ENCODE peak calls at places on chromosomes 1 and 21, in seven cellular contexts. V, G, Y, L, H, P and R are unnamed samples.

GRCh38 chr1:113140588-113141446 is 67.8 kb downstream of the LRIG2 start:
- DNase-seq in V (peak; percentile 73), G (peak; percentile 53), Y (peak; percentile 2), L (no peak), H (peak; percentile 83), P (peak; percentile 66), R (no peak)

GRCh38 chr1:1117469-1117831 is 1.6 kb upstream of the C1orf159 start:
- DNase-seq in V (peak; percentile 47), G (no peak), Y (no peak), L (no peak), H (no peak), P (no peak), R (no peak)

GRCh38 chr1:40357625-40358024 is 15.9 kb upstream of the SMAP2 start:
- DNase-seq in V (no peak), G (no peak), Y (no peak), L (no peak), H (no peak), P (no peak), R (no peak)

GRCh38 chr1:20123696-20124450 is 4.5 kb upstream of the PLA2G2D start:
- DNase-seq in V (peak; percentile 18), G (no peak), Y (no peak), L (no peak), H (no peak), P (no peak), R (no peak)

GRCh38 chr1:39104158-39105060 is 78.3 kb downstream of the NDUFS5 start:
- DNase-seq in V (no peak), G (no peak), Y (no peak), L (no peak), H (peak; percentile 51), P (peak; percentile 61), R (peak; percentile 75)

GRCh38 chr21:36747114-36747814 is 48.3 kb downstream of the SIM2 start:
- DNase-seq in V (peak; percentile 24), G (no peak), Y (no peak), L (no peak), H (no peak), P (no peak), R (no peak)

GRCh38 chr1:205257735-205258134 is 30.0 kb downstream of the TMCC2 start:
- DNase-seq in V (no peak), G (no peak), Y (no peak), L (no peak), H (no peak), P (no peak), R (no peak)

GRCh38 chr1:93448983-93449805 is 1.3 kb downstream of the FNBP1L start:
- DNase-seq in V (no peak), G (peak; percentile 21), Y (no peak), L (no peak), H (peak; percentile 76), P (peak; percentile 42), R (no peak)

GRCh38 chr1:2183937-2184334 is 10.6 kb downstream of the FAAP20 start:
- DNase-seq in V (no peak), G (no peak), Y (no peak), L (no peak), H (no peak), P (no peak), R (no peak)

GRCh38 chr1:84361796-84362195 is 36.5 kb upstream of the DNASE2B start:
- DNase-seq in V (no peak), G (no peak), Y (no peak), L (no peak), H (no peak), P (no peak), R (no peak)

DNA sequence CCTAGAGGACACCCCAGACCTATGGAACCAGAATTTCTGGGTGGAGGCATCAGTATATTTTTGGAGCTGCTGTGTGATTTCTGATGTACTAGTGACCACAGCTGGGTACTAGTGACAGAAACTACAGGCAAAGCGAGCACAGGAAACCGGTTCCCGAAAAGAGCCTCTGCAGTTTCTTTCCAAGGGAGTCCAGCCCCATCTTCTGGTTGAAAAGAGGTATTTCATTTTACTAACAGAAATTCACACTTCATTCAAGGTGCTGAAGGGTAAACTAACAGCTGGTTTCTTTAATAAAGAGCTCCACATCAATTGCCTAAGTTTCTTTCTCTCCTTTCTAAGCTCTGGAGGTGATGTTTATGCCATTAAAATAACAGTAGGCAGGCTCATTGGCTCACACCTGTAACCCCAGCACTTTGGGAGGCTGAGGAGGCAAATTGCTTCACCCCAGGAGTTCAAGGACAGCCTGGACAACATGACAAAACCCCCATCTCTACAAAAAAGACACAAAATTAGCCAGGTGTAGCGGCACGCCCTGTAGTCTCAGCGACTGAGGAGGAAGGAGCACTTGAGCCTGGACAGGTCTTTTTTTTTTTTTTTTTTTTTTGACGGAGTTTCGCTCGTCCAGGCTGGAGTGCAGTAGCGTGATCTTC is 22.0 kb downstream of the THAP3 start:
- DNase-seq in V (peak; percentile 62), G (peak; percentile 28), Y (no peak), L (no peak), H (no peak), P (peak; percentile 70), R (no peak)
- TF ChIP-seq CTCF in V (peak; percentile 39), G (peak; percentile 49), Y (peak; percentile 64), L (peak; percentile 59), H (peak; percentile 71), P (peak; percentile 71), R (peak; percentile 79)

DNA sequence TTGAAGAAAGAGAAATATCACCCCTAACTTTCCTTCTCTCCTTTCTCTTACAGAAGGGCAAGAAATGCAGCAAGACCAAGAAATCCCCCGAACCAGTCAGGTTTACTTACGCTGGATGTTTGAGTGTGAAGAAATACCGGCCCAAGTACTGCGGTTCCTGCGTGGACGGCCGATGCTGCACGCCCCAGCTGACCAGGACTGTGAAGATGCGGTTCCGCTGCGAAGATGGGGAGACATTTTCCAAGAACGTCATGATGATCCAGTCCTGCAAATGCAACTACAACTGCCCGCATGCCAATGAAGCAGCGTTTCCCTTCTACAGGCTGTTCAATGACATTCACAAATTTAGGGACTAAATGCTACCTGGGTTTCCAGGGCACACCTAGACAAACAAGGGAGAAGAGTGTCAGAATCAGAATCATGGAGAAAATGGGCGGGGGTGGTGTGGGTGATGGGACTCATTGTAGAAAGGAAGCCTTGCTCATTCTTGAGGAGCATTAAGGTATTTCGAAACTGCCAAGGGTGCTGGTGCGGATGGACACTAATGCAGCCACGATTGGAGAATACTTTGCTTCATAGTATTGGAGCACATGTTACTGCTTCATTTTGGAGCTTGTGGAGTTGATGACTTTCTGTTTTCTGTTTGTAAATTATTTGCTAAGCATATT is 2.3 kb downstream of the CCN1 start:
- DNase-seq in V (no peak), G (no peak), Y (no peak), L (no peak), H (no peak), P (peak; percentile 74), R (no peak)
- TF ChIP-seq CTCF in V (no peak), G (no peak), Y (no peak), L (no peak), H (no peak), P (no peak), R (no peak)

GRCh38 chr1:220176540-220176939 is 82.6 kb downstream of the IARS2 start:
- DNase-seq in V (no peak), G (no peak), Y (no peak), L (no peak), H (no peak), P (no peak), R (no peak)

GRCh38 chr1:220184503-220184902 is 87.8 kb downstream of the RAB3GAP2 start:
- DNase-seq in V (no peak), G (no peak), Y (no peak), L (no peak), H (no peak), P (peak; percentile 33), R (no peak)

GRCh38 chr1:220186752-220187151 is 85.5 kb downstream of the RAB3GAP2 start:
- DNase-seq in V (no peak), G (no peak), Y (no peak), L (no peak), H (no peak), P (no peak), R (no peak)

GRCh38 chr1:220182656-220183055 is 88.7 kb downstream of the IARS2 start:
- DNase-seq in V (no peak), G (no peak), Y (no peak), L (no peak), H (no peak), P (peak; percentile 10), R (no peak)

DNA sequence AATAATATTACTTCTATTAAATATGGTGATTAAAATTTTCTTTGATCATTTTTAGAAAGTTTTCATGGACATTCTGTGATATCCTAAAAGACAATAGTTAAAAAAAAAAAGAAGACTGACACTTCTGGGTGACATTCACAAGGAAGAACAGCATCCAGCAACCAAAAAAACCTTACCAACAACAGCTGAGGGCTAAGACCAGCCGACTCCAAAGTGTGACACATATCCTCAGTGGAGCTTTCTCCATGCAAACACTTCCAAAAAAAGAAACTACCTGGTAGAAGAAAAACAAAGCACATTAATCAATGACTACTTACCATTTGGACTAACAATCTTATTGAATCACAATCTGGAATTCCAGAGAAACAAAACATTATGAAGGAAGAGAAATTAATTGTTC is 88.1 kb downstream of the IARS2 start:
- DNase-seq in V (no peak), G (no peak), Y (no peak), L (no peak), H (no peak), P (no peak), R (no peak)
- TF ChIP-seq CTCF in V (no peak), G (no peak), Y (no peak), L (no peak), H (no peak), P (no peak), R (no peak)

GRCh38 chr1:15046487-15047165 is 106.9 kb upstream of the TMEM51 start:
- DNase-seq in V (peak; percentile 70), G (peak; percentile 60), Y (no peak), L (peak; percentile 60), H (peak; percentile 71), P (peak; percentile 86), R (peak; percentile 83)
- TF ChIP-seq CTCF in V (peak; percentile 87), G (peak; percentile 77), Y (peak; percentile 72), L (peak; percentile 90), H (peak; percentile 81), P (peak; percentile 97), R (peak; percentile 94)